ENCODE peak calls at places on chromosome 14, in five cellular contexts. F, S, U, Z and A are unnamed samples.

GRCh38 chr14:90434370-90435020 is 37.7 kb downstream of the CALM1 start:
- DNase-seq in F (no peak), Z (no peak), U (no peak), S (no peak), A (no peak)

GRCh38 chr14:102699416-102700110 is 77.7 kb upstream of the TRAF3 start:
- DNase-seq in F (no peak), U (peak), S (no peak), Z (no peak), A (no peak)

GRCh38 chr14:94392510-94392935 is 4.1 kb upstream of the SERPINA1 start:
- DNase-seq in U (peak), S (no peak), Z (no peak), F (peak), A (no peak)

GRCh38 chr14:20176330-20176729 is 14.4 kb upstream of the OR11G2 start:
- DNase-seq in U (no peak), S (no peak), Z (no peak), F (no peak), A (no peak)

GRCh38 chr14:96461950-96462798 is 40.0 kb upstream of the PAPOLA start:
- DNase-seq in U (no peak), F (no peak), S (no peak), Z (no peak), A (no peak)

GRCh38 chr14:96285667-96286066 is 29.7 kb downstream of the BDKRB1 start:
- DNase-seq in S (no peak), Z (no peak), F (no peak), U (peak), A (no peak)

GRCh38 chr14:103629503-103630121 is 601 bp downstream of the KLC1 start:
- DNase-seq in Z (peak), U (no peak), S (peak), F (peak), A (peak)

GRCh38 chr14:95503365-95504134 is 12.9 kb downstream of the SYNE3 start:
- DNase-seq in F (no peak), S (no peak), U (no peak), Z (no peak), A (no peak)

GRCh38 chr14:39977198-39977597 is 545.0 kb upstream of the FBXO33 start:
- DNase-seq in S (no peak), Z (no peak), U (no peak), F (no peak), A (no peak)

GRCh38 chr14:81485372-81485771 is 48.3 kb downstream of the SEL1L start:
- DNase-seq in F (no peak), S (no peak), U (no peak), Z (no peak), A (no peak)

GRCh38 chr14:103519837-103520212 is 2.8 kb downstream of the CKB start:
- DNase-seq in S (peak), Z (peak), U (no peak), F (no peak), A (no peak)

GRCh38 chr14:83173687-83174086 is 1640.0 kb upstream of the SEL1L start:
- DNase-seq in S (no peak), U (peak), F (no peak), Z (no peak), A (no peak)

GRCh38 chr14:102749833-102750775 is 27.1 kb upstream of the TRAF3 start:
- DNase-seq in F (no peak), U (no peak), Z (no peak), S (no peak), A (no peak)

GRCh38 chr14:100081997-100082625 is 16.9 kb downstream of the EVL start:
- DNase-seq in U (no peak), S (no peak), F (no peak), Z (no peak), A (no peak)

GRCh38 chr14:83217492-83217891 is 1683.8 kb upstream of the SEL1L start:
- DNase-seq in Z (no peak), F (peak), U (peak), S (peak), A (no peak)

GRCh38 chr14:70257526-70257925 is 68.8 kb upstream of the SLC8A3 start:
- DNase-seq in F (no peak), S (no peak), Z (no peak), U (no peak), A (no peak)

GRCh38 chr14:33393895-33394405 is 455.3 kb downstream of the NPAS3 start:
- DNase-seq in S (no peak), Z (no peak), F (no peak), U (no peak), A (no peak)

GRCh38 chr14:64293976-64294671 is at the start of gene ESR2:
- DNase-seq in Z (peak), U (peak), S (no peak), F (no peak), A (peak)

GRCh38 chr14:55381040-55381439 is 30.6 kb downstream of the ATG14 start:
- DNase-seq in U (peak), S (no peak), F (no peak), Z (no peak), A (no peak)

GRCh38 chr14:60723218-60724079 is 702 bp downstream of the SIX4 start:
- DNase-seq in U (peak), F (no peak), S (peak), Z (peak), A (peak)

GRCh38 chr14:31205681-31206535 is 1.7 kb downstream of the HECTD1 start:
- DNase-seq in S (no peak), Z (no peak), U (peak), F (no peak), A (no peak)

GRCh38 chr14:40870252-40870651 is 736.4 kb upstream of the LRFN5 start:
- DNase-seq in U (no peak), F (no peak), S (no peak), Z (no peak), A (no peak)

GRCh38 chr14:75059642-75060041 is 4.2 kb downstream of the ACYP1 start:
- DNase-seq in F (no peak), S (no peak), U (peak), Z (no peak), A (no peak)

GRCh38 chr14:56514663-56515371 is 64.8 kb upstream of the TMEM260 start:
- DNase-seq in U (peak), S (no peak), Z (no peak), F (no peak), A (no peak)

GRCh38 chr14:96261053-96261452 is 5.0 kb downstream of the BDKRB1 start:
- DNase-seq in Z (no peak), F (no peak), S (no peak), U (peak), A (no peak)

GRCh38 chr14:54549862-54550261 is 17.1 kb upstream of the SAMD4A start:
- DNase-seq in F (no peak), Z (no peak), U (peak), S (no peak), A (no peak)

GRCh38 chr14:101927859-101928258 is 36.5 kb upstream of the DYNC1H1 start:
- DNase-seq in F (peak), Z (peak), U (peak), S (peak), A (no peak)

GRCh38 chr14:37658174-37658573 is 62.7 kb downstream of the TTC6 start:
- DNase-seq in U (no peak), S (no peak), F (no peak), Z (no peak), A (no peak)

GRCh38 chr14:105700622-105701288 is 174.4 kb downstream of the TMEM121 start:
- DNase-seq in S (peak), U (no peak), Z (no peak), F (no peak), A (no peak)

GRCh38 chr14:101820283-101820798 is 58.8 kb downstream of the PPP2R5C start:
- DNase-seq in Z (no peak), F (no peak), U (no peak), S (no peak), A (no peak)

GRCh38 chr14:66003082-66003740 is 483.0 kb upstream of the CCDC196 start:
- DNase-seq in S (no peak), U (no peak), Z (no peak), F (no peak), A (no peak)

GRCh38 chr14:75257241-75257640 is 21.4 kb upstream of the FOS start:
- DNase-seq in U (peak), S (no peak), Z (no peak), F (no peak), A (no peak)

GRCh38 chr14:67690011-67690410 is 5.6 kb downstream of the RDH11 start:
- DNase-seq in U (no peak), Z (no peak), S (no peak), F (no peak), A (no peak)

GRCh38 chr14:94001501-94002396 is 4.6 kb downstream of the CCDC197 start:
- DNase-seq in S (no peak), Z (peak), F (peak), U (peak), A (no peak)

GRCh38 chr14:24297190-24297964 is 2.2 kb downstream of the DHRS1 start:
- DNase-seq in U (peak), F (no peak), S (no peak), Z (no peak), A (no peak)

GRCh38 chr14:61811882-61812346 is 49.7 kb downstream of the SNAPC1 start:
- DNase-seq in S (no peak), Z (no peak), F (no peak), U (no peak), A (no peak)

GRCh38 chr14:89299587-89299986 is 117.4 kb downstream of the FOXN3 start:
- DNase-seq in F (no peak), Z (no peak), U (no peak), S (no peak), A (no peak)

GRCh38 chr14:89302396-89302950 is 114.6 kb downstream of the FOXN3 start:
- DNase-seq in U (no peak), F (no peak), Z (no peak), S (no peak), A (no peak)

GRCh38 chr14:89307409-89307808 is 109.6 kb downstream of the FOXN3 start:
- DNase-seq in S (no peak), F (no peak), Z (no peak), U (no peak), A (no peak)

GRCh38 chr14:89304972-89305703 is 111.9 kb downstream of the FOXN3 start:
- DNase-seq in U (peak), S (no peak), F (no peak), Z (peak), A (no peak)

GRCh38 chr14:89303452-89304435 is 113.3 kb downstream of the FOXN3 start:
- DNase-seq in U (peak), Z (peak), S (no peak), F (peak), A (no peak)
- TF ChIP-seq POLR2A in U (peak), Z (peak), S (no peak), F (no peak), A (peak)

GRCh38 chr14:91835920-91836843 is 31.2 kb downstream of the TC2N start:
- DNase-seq in U (no peak), S (peak), F (no peak), Z (peak), A (peak)

GRCh38 chr14:91837076-91837475 is 30.3 kb downstream of the TC2N start:
- DNase-seq in S (no peak), U (no peak), F (no peak), Z (no peak), A (no peak)

GRCh38 chr14:91831337-91831736 is 36.0 kb downstream of the TC2N start:
- DNase-seq in S (no peak), Z (no peak), F (no peak), U (no peak), A (no peak)

GRCh38 chr14:91835197-91835919 is 32.0 kb downstream of the TC2N start:
- DNase-seq in U (no peak), Z (no peak), S (no peak), F (no peak), A (no peak)

GRCh38 chr14:91834571-91834970 is 32.8 kb downstream of the TC2N start:
- DNase-seq in Z (no peak), S (no peak), F (no peak), U (no peak), A (no peak)
- TF ChIP-seq POLR2A in Z (no peak), S (no peak), F (no peak), U (no peak), A (no peak)

GRCh38 chr14:73886449-73887115 is at the start of gene ZNF410:
- DNase-seq in S (peak), F (peak), Z (peak), U (peak), A (peak)
- TF ChIP-seq POLR2A in S (no peak), F (peak), Z (peak), U (peak), A (peak)

DNA sequence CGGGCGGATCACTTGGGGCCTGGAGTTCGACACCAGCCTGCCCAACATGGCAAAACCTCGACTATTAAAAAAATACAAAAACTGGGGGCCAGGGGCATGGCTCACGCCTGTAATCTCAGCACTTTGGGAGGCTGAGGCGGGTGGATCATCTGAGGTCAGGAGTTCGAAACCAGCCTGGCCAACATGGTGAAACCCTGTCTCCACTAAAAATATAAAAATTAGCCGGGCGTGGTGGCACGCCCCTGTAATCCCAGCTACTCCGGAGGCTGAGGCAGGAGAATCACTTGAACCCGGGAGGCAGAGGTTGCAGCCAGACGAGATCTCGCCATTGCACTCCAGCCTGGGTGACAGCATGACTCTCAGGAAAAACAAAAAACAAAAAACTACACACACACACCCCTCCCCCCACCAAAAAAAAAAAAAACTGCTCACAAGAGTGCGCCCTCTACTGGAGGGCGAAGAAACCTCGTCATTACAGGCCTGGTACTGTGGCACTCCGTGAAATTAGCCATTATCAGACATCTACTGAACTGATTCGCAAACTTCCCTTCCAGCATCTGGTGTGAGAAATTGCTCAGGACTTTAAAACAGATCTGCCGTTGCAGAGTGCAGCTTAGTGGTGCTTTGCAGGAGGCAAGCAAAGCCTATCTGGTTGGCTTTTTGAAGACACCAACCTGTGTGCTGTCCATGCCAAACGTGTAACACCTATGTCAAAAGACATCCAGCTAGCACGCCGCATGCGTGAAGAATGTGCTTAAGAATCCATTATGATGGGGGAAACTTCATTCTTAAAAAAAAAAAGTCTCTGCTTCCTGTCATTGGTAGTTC is 7.7 kb downstream of the PPP1R3E start:
- DNase-seq in U (peak), F (peak), S (no peak), Z (no peak), A (no peak)
- TF ChIP-seq POLR2A in U (no peak), F (no peak), S (no peak), Z (no peak), A (no peak)

GRCh38 chr14:50084666-50085065 is 31.7 kb downstream of the VCPKMT start:
- DNase-seq in Z (no peak), U (no peak), S (no peak), F (no peak), A (no peak)

GRCh38 chr14:50082308-50082742 is 34.0 kb downstream of the VCPKMT start:
- DNase-seq in U (no peak), F (no peak), S (no peak), Z (no peak), A (no peak)

GRCh38 chr14:50085570-50086315 is 30.6 kb downstream of the VCPKMT start:
- DNase-seq in Z (no peak), S (no peak), U (peak), F (no peak), A (no peak)

GRCh38 chr14:50082784-50083466 is 33.4 kb downstream of the VCPKMT start:
- DNase-seq in U (peak), S (peak), Z (no peak), F (no peak), A (no peak)

DNA sequence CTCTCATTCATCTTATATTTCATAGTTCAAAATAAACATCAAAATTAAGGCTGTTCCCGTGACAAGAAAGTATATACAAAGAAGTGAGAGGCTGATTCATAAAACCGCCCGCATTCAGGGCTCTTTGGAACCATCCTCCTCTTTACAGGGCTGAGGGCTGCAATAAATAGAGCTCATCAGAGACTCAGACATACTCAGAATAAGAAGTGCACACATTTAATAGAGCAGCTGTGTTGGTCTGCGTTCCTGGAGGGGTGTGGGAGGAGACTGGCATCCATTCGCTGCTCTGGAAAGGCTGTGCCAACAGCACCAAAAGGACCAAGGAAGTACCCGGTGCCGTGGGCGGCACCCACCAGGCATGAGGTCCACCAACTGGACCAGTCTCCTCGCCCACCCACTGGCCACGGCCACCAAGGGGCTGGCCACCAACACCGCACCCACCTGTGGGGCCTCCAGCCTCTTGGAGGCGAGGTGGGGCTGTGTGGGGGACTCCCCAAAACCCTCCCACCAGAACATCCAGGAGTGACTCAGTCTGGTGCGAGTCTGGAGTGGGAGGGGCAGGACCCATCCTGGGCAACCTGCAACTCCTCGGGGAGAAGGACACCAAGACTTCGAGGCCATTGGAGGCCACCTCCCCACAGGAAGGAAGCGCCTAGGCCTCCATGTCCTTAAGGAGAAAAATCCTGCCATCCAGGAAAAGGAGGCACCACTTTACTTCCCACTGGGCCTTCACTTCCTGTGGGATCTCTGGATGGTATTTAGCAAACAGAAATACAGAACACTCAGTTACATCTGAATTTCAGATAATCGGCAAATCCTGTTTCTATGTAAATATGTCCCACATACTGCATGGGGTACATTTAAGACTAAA is 32.7 kb downstream of the VCPKMT start:
- DNase-seq in S (no peak), U (peak), F (no peak), Z (no peak), A (no peak)
- TF ChIP-seq POLR2A in S (no peak), U (peak), F (no peak), Z (no peak), A (peak)

DNA sequence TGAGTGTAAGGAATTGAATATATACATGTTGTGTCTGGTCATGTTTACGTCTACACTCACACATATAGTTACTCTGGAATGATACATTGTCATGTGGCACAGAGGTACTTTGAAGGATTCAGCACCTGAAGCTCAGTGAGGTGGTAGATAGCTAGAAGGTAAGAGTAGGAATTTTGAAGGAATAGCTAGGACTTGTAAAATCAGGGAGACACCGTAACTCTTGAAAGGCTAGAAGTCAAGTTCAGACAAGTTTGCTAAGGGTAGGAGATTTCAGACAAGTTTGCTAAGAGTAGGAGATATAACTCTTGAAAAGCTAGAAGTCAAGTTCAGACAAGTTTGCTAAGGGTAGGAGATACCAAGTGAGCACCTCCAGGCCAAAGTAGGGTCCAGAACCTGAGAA is 14.0 kb upstream of the NRXN3 start:
- DNase-seq in F (no peak), S (no peak), Z (no peak), U (no peak), A (no peak)
- TF ChIP-seq POLR2A in F (no peak), S (no peak), Z (no peak), U (no peak), A (no peak)

GRCh38 chr14:72598328-72598727 is 295.6 kb downstream of the DPF3 start:
- DNase-seq in U (no peak), Z (no peak), S (no peak), F (no peak), A (no peak)
- TF ChIP-seq POLR2A in U (no peak), Z (no peak), S (no peak), F (no peak), A (peak)